ENCODE peak calls at places on chromosomes 2 and 18, in nine cellular contexts. One of them, this sample, is unnamed.
A peak's percentile ranks its signal among the peaks of the same experiment; 100 is the strongest.

GRCh38 chr2:48319863-48320262 is 210.1 kb upstream of the STON1 start:
- DNase-seq in GM12864: no peak
- DNase-seq in esophagus squamous epithelium: no peak
- DNase-seq in mesenchymal stem cell: no peak
- DNase-seq in HFF-Myc: no peak
- DNase-seq in tibial nerve: no peak
- DNase-seq in psoas muscle: no peak
- DNase-seq in AG04449: no peak
- DNase-seq in heart left ventricle: no peak
- DNase-seq in this sample: no peak

GRCh38 chr2:84674586-84674985 is 158.3 kb downstream of the DNAH6 start:
- DNase-seq in GM12864: no peak
- DNase-seq in tibial nerve: no peak
- DNase-seq in HFF-Myc: no peak
- DNase-seq in AG04449: no peak
- DNase-seq in heart left ventricle: no peak
- DNase-seq in esophagus squamous epithelium: no peak
- DNase-seq in psoas muscle: no peak
- DNase-seq in mesenchymal stem cell: no peak
- DNase-seq in this sample: no peak

GRCh38 chr2:38428940-38429339 is 51.9 kb upstream of the ATL2 start:
- DNase-seq in esophagus squamous epithelium: no peak
- DNase-seq in GM12864: no peak
- DNase-seq in tibial nerve: no peak
- DNase-seq in mesenchymal stem cell: no peak
- DNase-seq in HFF-Myc: no peak
- DNase-seq in psoas muscle: no peak
- DNase-seq in heart left ventricle: no peak
- DNase-seq in AG04449: no peak
- DNase-seq in this sample: no peak

GRCh38 chr2:231241755-231242507 is 43.5 kb downstream of the ARMC9 start:
- DNase-seq in psoas muscle: no peak
- DNase-seq in esophagus squamous epithelium: no peak
- DNase-seq in heart left ventricle: peak; percentile 65
- DNase-seq in AG04449: no peak
- DNase-seq in HFF-Myc: peak; percentile 84
- DNase-seq in mesenchymal stem cell: peak; percentile 41
- DNase-seq in GM12864: no peak
- DNase-seq in tibial nerve: peak; percentile 64
- DNase-seq in this sample: no peak

GRCh38 chr2:226717719-226718118 is 81.9 kb downstream of the IRS1 start:
- DNase-seq in HFF-Myc: no peak
- DNase-seq in heart left ventricle: no peak
- DNase-seq in psoas muscle: no peak
- DNase-seq in mesenchymal stem cell: no peak
- DNase-seq in GM12864: no peak
- DNase-seq in tibial nerve: no peak
- DNase-seq in AG04449: no peak
- DNase-seq in esophagus squamous epithelium: no peak
- DNase-seq in this sample: no peak

GRCh38 chr2:176281267-176281666 is 12.0 kb downstream of the MTX2 start:
- DNase-seq in AG04449: peak; percentile 16
- DNase-seq in tibial nerve: no peak
- DNase-seq in esophagus squamous epithelium: no peak
- DNase-seq in mesenchymal stem cell: peak; percentile 8
- DNase-seq in HFF-Myc: no peak
- DNase-seq in psoas muscle: no peak
- DNase-seq in heart left ventricle: no peak
- DNase-seq in GM12864: no peak
- DNase-seq in this sample: no peak

GRCh38 chr18:6920099-6920955 is 190.8 kb downstream of the ARHGAP28 start:
- DNase-seq in AG04449: peak; percentile 24
- DNase-seq in mesenchymal stem cell: peak; percentile 53
- DNase-seq in heart left ventricle: no peak
- DNase-seq in GM12864: peak; percentile 10
- DNase-seq in HFF-Myc: peak; percentile 68
- DNase-seq in esophagus squamous epithelium: no peak
- DNase-seq in psoas muscle: peak; percentile 18
- DNase-seq in tibial nerve: peak; percentile 79
- DNase-seq in this sample: peak; percentile 57

GRCh38 chr18:35732652-35733051 is 151.1 kb downstream of the GALNT1 start:
- DNase-seq in esophagus squamous epithelium: no peak
- DNase-seq in heart left ventricle: peak; percentile 52
- DNase-seq in psoas muscle: no peak
- DNase-seq in AG04449: no peak
- DNase-seq in tibial nerve: no peak
- DNase-seq in HFF-Myc: peak; percentile 82
- DNase-seq in GM12864: no peak
- DNase-seq in mesenchymal stem cell: peak; percentile 34
- DNase-seq in this sample: no peak

GRCh38 chr2:36058953-36059352 is 296.6 kb upstream of the CRIM1 start:
- DNase-seq in HFF-Myc: no peak
- DNase-seq in tibial nerve: no peak
- DNase-seq in mesenchymal stem cell: no peak
- DNase-seq in AG04449: no peak
- DNase-seq in psoas muscle: no peak
- DNase-seq in esophagus squamous epithelium: no peak
- DNase-seq in GM12864: no peak
- DNase-seq in heart left ventricle: peak; percentile 17
- DNase-seq in this sample: peak; percentile 1

GRCh38 chr2:72037322-72037721 is 110.3 kb downstream of the CYP26B1 start:
- DNase-seq in heart left ventricle: no peak
- DNase-seq in HFF-Myc: no peak
- DNase-seq in tibial nerve: no peak
- DNase-seq in AG04449: no peak
- DNase-seq in GM12864: no peak
- DNase-seq in mesenchymal stem cell: no peak
- DNase-seq in psoas muscle: no peak
- DNase-seq in esophagus squamous epithelium: no peak
- DNase-seq in this sample: no peak

GRCh38 chr2:121490734-121491133 is 39.9 kb upstream of the RNU4ATAC start:
- DNase-seq in mesenchymal stem cell: no peak
- DNase-seq in AG04449: no peak
- DNase-seq in GM12864: no peak
- DNase-seq in HFF-Myc: no peak
- DNase-seq in tibial nerve: no peak
- DNase-seq in heart left ventricle: no peak
- DNase-seq in psoas muscle: no peak
- DNase-seq in esophagus squamous epithelium: no peak
- DNase-seq in this sample: no peak

GRCh38 chr2:28004086-28004485 is 113.6 kb downstream of the BABAM2 start:
- DNase-seq in HFF-Myc: peak; percentile 51
- DNase-seq in mesenchymal stem cell: peak; percentile 74
- DNase-seq in esophagus squamous epithelium: no peak
- DNase-seq in AG04449: peak; percentile 62
- DNase-seq in GM12864: no peak
- DNase-seq in heart left ventricle: no peak
- DNase-seq in psoas muscle: no peak
- DNase-seq in tibial nerve: no peak
- DNase-seq in this sample: no peak

GRCh38 chr2:230942371-230942770 is 17.3 kb upstream of the GPR55 start:
- DNase-seq in GM12864: no peak
- DNase-seq in AG04449: no peak
- DNase-seq in heart left ventricle: no peak
- DNase-seq in tibial nerve: no peak
- DNase-seq in esophagus squamous epithelium: no peak
- DNase-seq in psoas muscle: no peak
- DNase-seq in mesenchymal stem cell: no peak
- DNase-seq in HFF-Myc: no peak
- DNase-seq in this sample: peak; percentile 72

GRCh38 chr18:2441544-2441943 is 129.8 kb downstream of the METTL4 start:
- DNase-seq in psoas muscle: no peak
- DNase-seq in AG04449: no peak
- DNase-seq in heart left ventricle: no peak
- DNase-seq in mesenchymal stem cell: no peak
- DNase-seq in HFF-Myc: peak; percentile 4
- DNase-seq in esophagus squamous epithelium: no peak
- DNase-seq in GM12864: no peak
- DNase-seq in tibial nerve: no peak
- DNase-seq in this sample: no peak

GRCh38 chr2:145909175-145909574 is 1389.3 kb upstream of the ZEB2 start:
- DNase-seq in HFF-Myc: no peak
- DNase-seq in tibial nerve: no peak
- DNase-seq in AG04449: no peak
- DNase-seq in esophagus squamous epithelium: no peak
- DNase-seq in heart left ventricle: no peak
- DNase-seq in psoas muscle: no peak
- DNase-seq in mesenchymal stem cell: no peak
- DNase-seq in GM12864: no peak
- DNase-seq in this sample: no peak

GRCh38 chr2:240053173-240054155 is at the start of gene OR6B3:
- DNase-seq in tibial nerve: no peak
- DNase-seq in GM12864: no peak
- DNase-seq in HFF-Myc: no peak
- DNase-seq in mesenchymal stem cell: no peak
- DNase-seq in AG04449: no peak
- DNase-seq in psoas muscle: no peak
- DNase-seq in heart left ventricle: no peak
- DNase-seq in esophagus squamous epithelium: no peak
- DNase-seq in this sample: no peak

GRCh38 chr2:182761903-182762302 is 45.8 kb downstream of the DNAJC10 start:
- DNase-seq in tibial nerve: peak; percentile 15
- DNase-seq in mesenchymal stem cell: peak; percentile 55
- DNase-seq in AG04449: no peak
- DNase-seq in esophagus squamous epithelium: no peak
- DNase-seq in heart left ventricle: no peak
- DNase-seq in psoas muscle: no peak
- DNase-seq in HFF-Myc: no peak
- DNase-seq in GM12864: no peak
- DNase-seq in this sample: no peak

GRCh38 chr2:62998949-62999348 is 51.7 kb upstream of the OTX1 start:
- DNase-seq in mesenchymal stem cell: no peak
- DNase-seq in psoas muscle: no peak
- DNase-seq in HFF-Myc: no peak
- DNase-seq in heart left ventricle: no peak
- DNase-seq in AG04449: no peak
- DNase-seq in GM12864: no peak
- DNase-seq in esophagus squamous epithelium: no peak
- DNase-seq in tibial nerve: no peak
- DNase-seq in this sample: no peak

GRCh38 chr2:190696792-190697398 is 48.0 kb downstream of the NAB1 start:
- DNase-seq in psoas muscle: no peak
- DNase-seq in mesenchymal stem cell: no peak
- DNase-seq in heart left ventricle: no peak
- DNase-seq in esophagus squamous epithelium: no peak
- DNase-seq in HFF-Myc: no peak
- DNase-seq in tibial nerve: no peak
- DNase-seq in GM12864: no peak
- DNase-seq in AG04449: no peak
- DNase-seq in this sample: no peak

GRCh38 chr2:238905224-238905623 is 57.3 kb downstream of the TWIST2 start:
- DNase-seq in heart left ventricle: peak; percentile 9
- DNase-seq in psoas muscle: no peak
- DNase-seq in GM12864: no peak
- DNase-seq in esophagus squamous epithelium: no peak
- DNase-seq in HFF-Myc: no peak
- DNase-seq in AG04449: no peak
- DNase-seq in tibial nerve: no peak
- DNase-seq in mesenchymal stem cell: no peak
- DNase-seq in this sample: no peak

GRCh38 chr2:104863585-104864279 is 9.8 kb downstream of the POU3F3 start:
- DNase-seq in mesenchymal stem cell: no peak
- DNase-seq in HFF-Myc: no peak
- DNase-seq in GM12864: no peak
- DNase-seq in tibial nerve: no peak
- DNase-seq in AG04449: no peak
- DNase-seq in psoas muscle: no peak
- DNase-seq in heart left ventricle: no peak
- DNase-seq in esophagus squamous epithelium: no peak
- DNase-seq in this sample: no peak
- H3K4me3 ChIP-seq in mesenchymal stem cell: no peak overlapping the region
- H3K4me3 ChIP-seq in HFF-Myc: no peak overlapping the region
- H3K4me3 ChIP-seq in GM12864: no peak overlapping the region
- H3K4me3 ChIP-seq in tibial nerve: no peak overlapping the region
- H3K4me3 ChIP-seq in AG04449: no peak overlapping the region
- H3K4me3 ChIP-seq in psoas muscle: peak overlapping the region; percentile 17
- H3K4me3 ChIP-seq in heart left ventricle: no peak overlapping the region
- H3K4me3 ChIP-seq in esophagus squamous epithelium: no peak overlapping the region
- H3K4me3 ChIP-seq in this sample: no peak overlapping the region

GRCh38 chr2:19988600-19988999 is 1.3 kb downstream of the WDR35 start:
- DNase-seq in AG04449: no peak
- DNase-seq in esophagus squamous epithelium: no peak
- DNase-seq in GM12864: no peak
- DNase-seq in psoas muscle: no peak
- DNase-seq in heart left ventricle: no peak
- DNase-seq in HFF-Myc: no peak
- DNase-seq in mesenchymal stem cell: peak; percentile 20
- DNase-seq in tibial nerve: no peak
- DNase-seq in this sample: no peak
- H3K4me3 ChIP-seq in AG04449: no peak overlapping the region
- H3K4me3 ChIP-seq in esophagus squamous epithelium: peak overlapping the region; percentile 72
- H3K4me3 ChIP-seq in GM12864: no peak overlapping the region
- H3K4me3 ChIP-seq in psoas muscle: peak overlapping the region; percentile 87
- H3K4me3 ChIP-seq in heart left ventricle: no peak overlapping the region
- H3K4me3 ChIP-seq in HFF-Myc: peak overlapping the region; percentile 77
- H3K4me3 ChIP-seq in mesenchymal stem cell: peak overlapping the region; percentile 94
- H3K4me3 ChIP-seq in tibial nerve: no peak overlapping the region
- H3K4me3 ChIP-seq in this sample: peak overlapping the region; percentile 94

GRCh38 chr18:50373531-50373930 is 1.3 kb upstream of the SKA1 start:
- DNase-seq in AG04449: no peak
- DNase-seq in mesenchymal stem cell: no peak
- DNase-seq in tibial nerve: no peak
- DNase-seq in GM12864: no peak
- DNase-seq in HFF-Myc: no peak
- DNase-seq in psoas muscle: no peak
- DNase-seq in heart left ventricle: no peak
- DNase-seq in esophagus squamous epithelium: no peak
- DNase-seq in this sample: no peak
- H3K4me3 ChIP-seq in AG04449: no peak overlapping the region
- H3K4me3 ChIP-seq in mesenchymal stem cell: no peak overlapping the region
- H3K4me3 ChIP-seq in tibial nerve: no peak overlapping the region
- H3K4me3 ChIP-seq in GM12864: no peak overlapping the region
- H3K4me3 ChIP-seq in HFF-Myc: no peak overlapping the region
- H3K4me3 ChIP-seq in psoas muscle: no peak overlapping the region
- H3K4me3 ChIP-seq in heart left ventricle: no peak overlapping the region
- H3K4me3 ChIP-seq in esophagus squamous epithelium: no peak overlapping the region
- H3K4me3 ChIP-seq in this sample: no peak overlapping the region

DNA sequence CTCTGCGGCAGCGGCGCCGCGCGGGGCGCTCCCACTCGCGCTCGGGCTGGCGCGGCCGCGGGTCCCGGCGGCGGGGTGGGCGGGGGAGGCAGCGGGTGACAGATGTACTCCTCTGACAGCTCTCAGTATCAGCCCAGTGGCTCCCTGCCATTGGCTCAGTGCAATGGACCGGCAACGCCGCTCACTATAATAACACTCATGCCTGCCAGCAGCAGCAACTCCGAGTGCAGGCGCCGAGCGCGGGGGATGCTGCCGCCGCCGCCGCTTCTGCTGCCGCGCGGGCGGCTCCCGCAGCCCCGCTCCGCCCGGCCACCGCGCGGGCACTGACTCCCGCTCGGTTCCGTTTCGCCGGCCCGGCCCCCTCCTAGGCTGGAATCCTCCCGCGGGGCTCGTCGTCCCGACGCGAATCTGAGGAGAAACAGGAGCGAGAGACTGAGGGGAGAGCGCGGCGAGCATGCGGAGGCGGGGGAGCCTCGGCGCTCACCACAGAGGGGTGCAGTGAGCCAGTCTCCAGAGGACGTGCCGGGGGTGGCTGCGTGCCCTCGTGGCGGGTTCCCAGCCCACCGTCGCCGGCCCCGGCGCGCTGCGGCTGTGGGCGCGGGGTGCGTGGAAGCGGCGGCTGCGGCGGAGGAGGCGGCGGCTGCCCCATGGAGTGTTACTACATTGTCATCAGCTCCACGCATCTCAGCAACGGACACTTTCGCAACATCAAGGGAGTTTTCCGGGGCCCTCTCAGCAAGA is at the start of gene ZNF804A:
- DNase-seq in GM12864: no peak
- DNase-seq in psoas muscle: peak; percentile 30
- DNase-seq in tibial nerve: peak; percentile 41
- DNase-seq in mesenchymal stem cell: peak; percentile 83
- DNase-seq in AG04449: no peak
- DNase-seq in esophagus squamous epithelium: no peak
- DNase-seq in heart left ventricle: peak; percentile 45
- DNase-seq in HFF-Myc: no peak
- DNase-seq in this sample: peak; percentile 60
- H3K4me3 ChIP-seq in GM12864: peak within 1 kb of the TSS; percentile 27
- H3K4me3 ChIP-seq in psoas muscle: peak within 1 kb of the TSS; percentile 70
- H3K4me3 ChIP-seq in tibial nerve: peak within 1 kb of the TSS; percentile 44
- H3K4me3 ChIP-seq in mesenchymal stem cell: peak within 1 kb of the TSS; percentile 85
- H3K4me3 ChIP-seq in AG04449: peak within 1 kb of the TSS; percentile 68
- H3K4me3 ChIP-seq in esophagus squamous epithelium: peak within 1 kb of the TSS; percentile 75
- H3K4me3 ChIP-seq in heart left ventricle: peak within 1 kb of the TSS; percentile 53
- H3K4me3 ChIP-seq in HFF-Myc: peak within 1 kb of the TSS; percentile 32
- H3K4me3 ChIP-seq in this sample: peak within 1 kb of the TSS; percentile 50